ENCODE peak calls at places on chromosomes 1 and 21, in seven cellular contexts. C is stomach; X is astrocyte; I is aorta; N is lower leg skin; Y is CD4-positive, alpha-beta memory T cell; H is left lung. A is an unnamed sample.

GRCh38 chr1:42723511-42723910 is 16.5 kb downstream of the CLDN19 start:
- DNase-seq in I (no peak), C (no peak), X (no peak), N (no peak), Y (no peak), H (no peak), A (no peak)

GRCh38 chr1:36350659-36351171 is 27.3 kb upstream of the EVA1B start:
- DNase-seq in X (peak), C (no peak), Y (peak), I (peak), H (peak), N (peak), A (no peak)

GRCh38 chr1:223473576-223474344 is 80.5 kb downstream of the CCDC185 start:
- DNase-seq in I (no peak), X (no peak), N (no peak), Y (no peak), C (no peak), H (no peak), A (no peak)

GRCh38 chr1:42822833-42823392 is 5.7 kb upstream of the SVBP start:
- DNase-seq in N (no peak), H (no peak), C (no peak), Y (no peak), I (no peak), X (peak), A (no peak)

GRCh38 chr1:201793306-201793925 is 35.5 kb upstream of the IPO9 start:
- DNase-seq in H (no peak), N (no peak), X (no peak), I (no peak), C (no peak), Y (no peak), A (no peak)

GRCh38 chr1:88900883-88901282 is 9.5 kb upstream of the GTF2B start:
- DNase-seq in Y (no peak), N (no peak), H (no peak), C (no peak), I (no peak), X (no peak), A (no peak)

GRCh38 chr1:25879675-25880074 is 4.2 kb upstream of the PAQR7 start:
- DNase-seq in Y (no peak), I (no peak), X (no peak), N (no peak), C (peak), H (no peak), A (no peak)

GRCh38 chr1:223771814-223772770 is 59.8 kb downstream of the CAPN2 start:
- DNase-seq in X (peak), I (peak), C (no peak), Y (no peak), N (peak), H (no peak), A (peak)

GRCh38 chr1:159923203-159924024 is 1.9 kb downstream of the TAGLN2 start:
- DNase-seq in X (peak), H (peak), I (peak), Y (peak), N (peak), C (peak), A (no peak)

GRCh38 chr21:38796426-38796825 is 9.3 kb upstream of the ETS2 start:
- DNase-seq in N (no peak), X (peak), C (no peak), I (no peak), Y (no peak), H (no peak), A (no peak)

GRCh38 chr1:160544647-160545046 is 21.6 kb upstream of the SLAMF6 start:
- DNase-seq in C (no peak), X (no peak), N (no peak), Y (peak), H (no peak), I (no peak), A (no peak)

GRCh38 chr21:42291003-42291750 is 24.0 kb downstream of the TFF3 start:
- DNase-seq in N (no peak), I (no peak), Y (no peak), C (no peak), H (peak), X (no peak), A (no peak)

GRCh38 chr1:15684468-15685283 is 556 bp downstream of the PLEKHM2 start:
- DNase-seq in N (no peak), H (peak), X (no peak), C (peak), Y (peak), I (peak), A (no peak)

GRCh38 chr1:205317311-205317917 is 4.1 kb downstream of the NUAK2 start:
- DNase-seq in C (peak), X (peak), Y (no peak), H (peak), N (no peak), I (peak), A (peak)

GRCh38 chr1:64348270-64348669 is 121.7 kb upstream of the CACHD1 start:
- DNase-seq in I (no peak), N (no peak), X (no peak), Y (no peak), C (no peak), H (no peak), A (no peak)
- H3K4me3 ChIP-seq in I (no peak), N (no peak), X (no peak), Y (no peak), C (no peak), H (no peak), A (no peak)

DNA sequence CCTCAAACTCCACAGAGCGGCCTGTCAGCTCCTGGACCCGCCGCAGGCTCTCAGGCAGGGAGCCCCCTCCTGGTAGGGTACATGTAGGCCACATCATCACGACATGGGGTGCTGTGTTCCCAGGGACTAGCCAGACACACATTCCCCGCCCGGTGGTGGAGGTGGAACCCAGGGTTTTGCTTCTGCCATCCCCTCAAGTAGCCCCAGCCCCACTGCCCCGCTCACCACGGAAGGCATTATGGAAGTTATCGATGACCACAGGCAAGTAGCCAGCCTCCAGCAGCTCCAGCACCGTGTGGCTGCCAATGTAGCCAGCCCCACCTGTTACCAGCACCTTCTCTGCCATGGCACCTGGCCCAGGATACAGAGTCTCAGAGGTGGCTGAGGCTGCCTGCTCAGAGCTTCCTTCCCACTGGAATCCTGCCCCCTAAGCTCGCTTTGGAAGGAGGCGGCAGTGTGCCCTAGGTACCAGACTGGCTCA is 1.9 kb downstream of the GALE start:
- DNase-seq in H (no peak), X (no peak), Y (no peak), C (peak), I (no peak), N (no peak), A (no peak)
- H3K4me3 ChIP-seq in H (peak), X (no peak), Y (no peak), C (peak), I (no peak), N (no peak), A (no peak)

DNA sequence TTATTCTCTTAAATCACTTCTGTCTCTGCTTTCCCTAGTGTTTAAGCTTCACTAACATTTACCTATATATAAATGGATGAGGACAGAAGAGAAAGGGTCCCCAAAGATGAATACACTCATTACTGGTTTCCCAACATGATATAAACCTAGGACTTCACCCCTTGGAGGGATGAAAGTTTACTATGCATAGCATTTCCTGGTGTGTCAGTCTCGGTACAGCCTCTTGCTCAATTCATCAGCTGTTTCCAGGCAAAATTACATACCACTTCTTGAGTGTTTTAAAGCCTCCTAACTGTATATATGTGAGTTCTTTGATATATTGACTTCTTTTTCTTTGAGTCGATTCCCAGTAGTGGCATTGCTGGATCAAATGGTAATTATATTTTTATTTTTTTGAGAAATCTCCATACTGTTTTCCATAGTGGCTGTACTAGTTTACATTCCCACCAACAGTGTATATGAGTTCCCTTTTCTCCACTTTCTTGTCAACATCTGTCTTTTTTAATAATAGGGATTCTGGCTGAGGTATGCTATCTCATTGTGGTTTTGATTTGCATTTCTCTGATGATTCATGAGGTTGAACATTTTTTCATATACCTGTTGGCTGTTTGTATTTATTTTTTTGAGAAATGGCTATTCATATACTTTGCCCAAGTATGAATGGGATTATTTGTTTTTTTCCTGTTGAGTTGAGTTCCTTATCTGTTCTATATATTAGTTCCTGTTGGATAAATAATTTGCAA is 259.3 kb upstream of the CACYBP start:
- DNase-seq in I (no peak), H (no peak), Y (no peak), X (no peak), N (no peak), C (no peak), A (no peak)
- H3K4me3 ChIP-seq in I (no peak), H (no peak), Y (no peak), X (no peak), N (no peak), C (no peak), A (no peak)

GRCh38 chr1:84148758-84149157 is 4.7 kb downstream of the PRKACB start:
- DNase-seq in N (no peak), Y (no peak), H (no peak), I (no peak), X (no peak), C (no peak), A (no peak)

GRCh38 chr1:84141177-84142003 is 2.7 kb upstream of the PRKACB start:
- DNase-seq in C (no peak), N (no peak), H (no peak), I (no peak), Y (peak), X (no peak), A (no peak)

GRCh38 chr1:84145051-84145450 is 980 bp downstream of the PRKACB start:
- DNase-seq in H (no peak), C (no peak), X (no peak), Y (peak), N (no peak), I (no peak), A (no peak)

GRCh38 chr1:84146375-84147032 is 2.4 kb downstream of the PRKACB start:
- DNase-seq in H (no peak), C (no peak), I (no peak), N (no peak), Y (no peak), X (peak), A (no peak)

GRCh38 chr1:84143796-84144565 is at the start of gene PRKACB:
- DNase-seq in N (no peak), I (no peak), X (peak), Y (peak), H (no peak), C (no peak), A (no peak)
- H3K4me3 ChIP-seq in N (no peak), I (no peak), X (no peak), Y (peak), H (peak), C (peak), A (no peak)

GRCh38 chr21:37459575-37459974 is 93.0 kb downstream of the DYRK1A start:
- DNase-seq in X (peak), H (no peak), N (no peak), I (no peak), C (no peak), Y (no peak), A (no peak)

GRCh38 chr21:37462087-37462861 is 95.7 kb downstream of the DYRK1A start:
- DNase-seq in Y (no peak), H (no peak), N (no peak), I (no peak), X (no peak), C (no peak), A (no peak)

GRCh38 chr21:37460196-37460595 is 93.6 kb downstream of the DYRK1A start:
- DNase-seq in N (no peak), C (no peak), H (no peak), I (no peak), X (no peak), Y (no peak), A (no peak)

GRCh38 chr21:37463083-37463780 is 96.7 kb downstream of the DYRK1A start:
- DNase-seq in Y (peak), N (no peak), H (no peak), X (peak), I (no peak), C (peak), A (no peak)

DNA sequence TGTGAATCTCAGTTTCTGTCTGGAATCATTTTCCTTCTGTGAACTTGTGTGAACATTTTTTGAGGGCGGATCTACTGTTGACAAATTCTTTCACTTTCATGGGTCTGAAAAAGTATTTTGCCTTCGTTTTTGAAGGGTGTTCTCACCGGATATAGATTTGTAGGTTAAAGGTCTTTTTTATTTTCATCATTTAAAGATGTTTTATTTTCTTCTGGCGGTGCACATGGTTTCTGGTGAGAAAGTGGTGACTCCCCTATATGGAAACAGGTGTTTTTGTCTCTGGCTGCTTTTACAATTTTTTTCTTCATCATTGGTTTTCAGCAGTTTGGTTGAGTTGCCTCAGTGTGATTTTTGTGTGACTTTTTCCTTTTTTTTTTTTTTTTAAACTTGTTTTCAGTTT is 94.9 kb downstream of the DYRK1A start:
- DNase-seq in H (no peak), X (no peak), I (no peak), C (no peak), Y (peak), N (no peak), A (no peak)
- H3K4me3 ChIP-seq in H (no peak), X (no peak), I (no peak), C (no peak), Y (no peak), N (no peak), A (no peak)

GRCh38 chr1:91015794-91016550 is 5.9 kb downstream of the ZNF644 start:
- DNase-seq in H (no peak), N (no peak), I (no peak), Y (no peak), C (no peak), X (peak), A (no peak)
- H3K4me3 ChIP-seq in H (no peak), N (no peak), I (no peak), Y (no peak), C (no peak), X (no peak), A (no peak)